ENCODE peak calls at places on chromosomes 16 and 17, in four cellular contexts. X is K562, E is A549, Y is HepG2. N is an unnamed sample.

GRCh38 chr16:47018223-47018891 is 44.9 kb upstream of the DNAJA2 start:
- DNase-seq in X (peak; percentile 58), E (peak; percentile 80), Y (peak; percentile 73), N (peak; percentile 56)

GRCh38 chr16:24728891-24729242 is 584 bp upstream of the TNRC6A start:
- DNase-seq in X (no peak), E (no peak), Y (no peak), N (no peak)

GRCh38 chr16:48911700-48912099 is 301.7 kb upstream of the N4BP1 start:
- DNase-seq in X (peak; percentile 22), E (no peak), Y (no peak), N (no peak)

GRCh38 chr16:69169051-69169450 is 17.9 kb upstream of the SNTB2 start:
- DNase-seq in X (no peak), E (no peak), Y (no peak), N (no peak)

GRCh38 chr17:33809748-33810147 is 445.3 kb upstream of the CCL2 start:
- DNase-seq in X (no peak), E (no peak), Y (no peak), N (no peak)

GRCh38 chr17:863880-864279 is 81.7 kb downstream of the MRM3 start:
- DNase-seq in X (no peak), E (no peak), Y (no peak), N (no peak)

GRCh38 chr17:55833311-55833710 is 82.5 kb downstream of the PCTP start:
- DNase-seq in X (no peak), E (no peak), Y (no peak), N (no peak)

GRCh38 chr16:49129935-49130334 is 151.7 kb downstream of the CBLN1 start:
- DNase-seq in X (no peak), E (no peak), Y (no peak), N (no peak)

GRCh38 chr16:10922328-10923145 is 19.7 kb downstream of the DEXI start:
- DNase-seq in X (no peak), E (no peak), Y (peak; percentile 44), N (no peak)

GRCh38 chr16:66419527-66419926 is 7.6 kb upstream of the BEAN1 start:
- DNase-seq in X (peak; percentile 21), E (no peak), Y (no peak), N (no peak)

GRCh38 chr17:46949291-46950174 is 26.6 kb downstream of the GOSR2 start:
- DNase-seq in X (no peak), E (no peak), Y (no peak), N (no peak)

GRCh38 chr17:9346296-9346926 is 229.2 kb downstream of the STX8 start:
- DNase-seq in X (no peak), E (no peak), Y (no peak), N (no peak)

GRCh38 chr17:45147102-45147580 is 1.1 kb upstream of the HEXIM1 start:
- DNase-seq in X (no peak), E (peak; percentile 66), Y (no peak), N (no peak)

GRCh38 chr17:35666070-35666469 is 65.4 kb upstream of the RASL10B start:
- DNase-seq in X (no peak), E (no peak), Y (no peak), N (no peak)

GRCh38 chr16:27286446-27286845 is 17.9 kb upstream of the NSMCE1 start:
- DNase-seq in X (no peak), E (peak; percentile 55), Y (peak; percentile 64), N (no peak)

GRCh38 chr17:32771396-32771795 is 105.5 kb downstream of the MYO1D start:
- DNase-seq in X (no peak), E (peak; percentile 14), Y (no peak), N (no peak)

GRCh38 chr17:13518271-13519000 is 83.3 kb downstream of the HS3ST3A1 start:
- DNase-seq in X (peak; percentile 45), E (no peak), Y (no peak), N (no peak)

GRCh38 chr16:4327782-4328579 is 12.1 kb downstream of the GLIS2 start:
- DNase-seq in X (no peak), E (no peak), Y (peak; percentile 86), N (peak; percentile 89)

GRCh38 chr16:70675851-70676513 is 9.9 kb downstream of the MTSS2 start:
- DNase-seq in X (no peak), E (no peak), Y (no peak), N (no peak)

GRCh38 chr16:73047536-73048291 is at the start of gene ZFHX3:
- DNase-seq in X (no peak), E (no peak), Y (peak; percentile 76), N (peak; percentile 78)

GRCh38 chr16:24273511-24273910 is 17.4 kb downstream of the CACNG3 start:
- DNase-seq in X (no peak), E (peak; percentile 10), Y (no peak), N (no peak)

GRCh38 chr16:51050379-51050710 is 100.7 kb downstream of the SALL1 start:
- DNase-seq in X (no peak), E (no peak), Y (peak; percentile 35), N (no peak)

GRCh38 chr17:82835766-82836512 is 3.9 kb downstream of the ZNF750 start:
- DNase-seq in X (no peak), E (no peak), Y (no peak), N (peak; percentile 28)

GRCh38 chr16:24736758-24737157 is 7.3 kb downstream of the TNRC6A start:
- DNase-seq in X (no peak), E (no peak), Y (no peak), N (no peak)

GRCh38 chr17:27296427-27296979 is 2.6 kb downstream of the WSB1 start:
- DNase-seq in X (no peak), E (peak; percentile 28), Y (no peak), N (no peak)

GRCh38 chr17:2564876-2565275 is 28.6 kb upstream of the PAFAH1B1 start:
- DNase-seq in X (no peak), E (no peak), Y (peak; percentile 30), N (no peak)

GRCh38 chr17:7824021-7824924 is 9.7 kb upstream of the KDM6B start:
- DNase-seq in X (peak; percentile 20), E (no peak), Y (no peak), N (no peak)

GRCh38 chr17:65698381-65699061 is 137.1 kb upstream of the AXIN2 start:
- DNase-seq in X (no peak), E (no peak), Y (peak; percentile 71), N (no peak)

GRCh38 chr16:50067290-50067853 is 1.6 kb downstream of the HEATR3 start:
- DNase-seq in X (no peak), E (peak; percentile 12), Y (peak; percentile 79), N (no peak)

GRCh38 chr16:12210925-12211869 is 234.7 kb downstream of the SNX29 start:
- DNase-seq in X (no peak), E (no peak), Y (peak; percentile 96), N (no peak)

GRCh38 chr16:86874141-86874540 is 295.8 kb downstream of the FOXL1 start:
- DNase-seq in X (peak; percentile 73), E (no peak), Y (no peak), N (peak; percentile 80)

GRCh38 chr16:85715169-85716015 is 26.6 kb upstream of the GINS2 start:
- DNase-seq in X (no peak), E (no peak), Y (no peak), N (no peak)
- TF ChIP-seq NR3C1 in X (no peak), E (no peak), Y (no peak), N (no peak)

DNA sequence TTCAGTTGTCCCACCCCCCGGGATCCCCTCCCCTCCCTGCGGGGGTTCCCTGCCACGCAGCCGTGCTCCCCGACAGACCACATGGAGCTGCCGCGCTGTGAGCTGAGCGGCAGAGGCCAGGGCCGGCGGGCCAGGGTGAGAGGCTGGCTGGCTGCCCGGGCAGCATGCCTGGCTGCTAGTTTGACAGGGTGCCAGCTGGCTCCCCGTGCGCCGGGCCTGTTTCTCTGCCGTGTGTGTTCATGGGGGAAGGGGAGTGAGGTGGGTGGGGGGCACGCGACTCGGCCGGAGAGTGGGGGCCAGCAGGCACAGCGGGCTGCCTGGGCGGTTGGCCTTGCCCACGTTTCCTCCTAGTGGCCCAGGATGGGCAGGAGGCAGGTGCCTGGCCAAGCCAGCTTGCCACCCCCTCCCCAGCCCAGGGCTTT is 34.1 kb downstream of the BAHCC1 start:
- DNase-seq in X (no peak), E (peak; percentile 64), Y (no peak), N (no peak)
- TF ChIP-seq MAX in X (no peak), E (peak; percentile 98), Y (no peak), N (no peak)

GRCh38 chr17:64019486-64020067 is 856 bp downstream of the ICAM2 start:
- DNase-seq in X (no peak), E (no peak), Y (no peak), N (no peak)
- TF ChIP-seq NR3C1 in X (no peak), E (no peak), Y (no peak), N (no peak)

GRCh38 chr16:84864266-84864955 is 44.6 kb downstream of the CRISPLD2 start:
- DNase-seq in X (no peak), E (no peak), Y (no peak), N (no peak)
- TF ChIP-seq MAX in X (no peak), E (no peak), Y (no peak), N (no peak)

DNA sequence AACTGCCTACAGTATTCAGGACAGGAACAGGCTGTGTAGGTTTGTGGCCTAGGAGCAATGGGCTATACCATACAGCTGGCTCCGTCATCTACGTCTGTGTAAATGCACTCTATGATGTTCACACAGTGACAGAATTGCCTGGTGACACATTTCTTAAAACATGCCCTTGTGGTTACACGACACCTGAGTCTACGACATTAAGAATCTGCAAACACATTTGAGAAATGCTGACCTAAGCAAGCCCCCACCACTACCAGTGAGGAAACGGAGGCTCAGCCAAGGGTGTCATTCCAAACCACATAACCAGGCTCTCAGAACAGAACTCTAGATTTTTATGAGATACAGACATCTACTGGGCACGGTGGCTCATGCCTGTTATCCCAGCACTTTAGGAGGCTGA is 23.5 kb downstream of the USP36 start:
- DNase-seq in X (no peak), E (no peak), Y (no peak), N (no peak)
- TF ChIP-seq NR3C1 in X (no peak), E (no peak), Y (no peak), N (no peak)

GRCh38 chr17:50049636-50050035 is 6.3 kb upstream of the ITGA3 start:
- DNase-seq in X (no peak), E (no peak), Y (no peak), N (no peak)
- TF ChIP-seq MAX in X (no peak), E (no peak), Y (no peak), N (no peak)

N was measured in WTC11.